ENCODE peak calls at places on chromosomes 13 and 19, in seven cellular contexts. U, I, Q, L, G, J and D are unnamed samples.

GRCh38 chr13:49421391-49421790 is 22.5 kb downstream of the CAB39L start:
- DNase-seq in J (peak; percentile 83), L (no peak), U (no peak), G (no peak), I (peak; percentile 58), Q (peak; percentile 46), D (no peak)

GRCh38 chr19:13017306-13018036 is 22.2 kb downstream of the NFIX start:
- DNase-seq in G (no peak), U (no peak), I (no peak), Q (no peak), L (no peak), J (peak; percentile 74), D (no peak)

GRCh38 chr19:39052243-39052746 is 19.9 kb upstream of the FBXO27 start:
- DNase-seq in Q (peak; percentile 55), J (peak; percentile 91), L (peak; percentile 26), U (peak; percentile 59), I (peak; percentile 72), G (peak; percentile 72), D (peak; percentile 79)

GRCh38 chr13:31538067-31539042 is 201.0 kb upstream of the RXFP2 start:
- DNase-seq in I (no peak), L (no peak), Q (peak; percentile 40), G (peak; percentile 4), U (no peak), J (no peak), D (peak; percentile 76)

GRCh38 chr13:67043901-67044300 is 186.2 kb downstream of the PCDH9 start:
- DNase-seq in U (no peak), L (no peak), J (no peak), I (no peak), Q (no peak), G (no peak), D (peak; percentile 58)

GRCh38 chr19:48999481-49000325 is 6.0 kb downstream of the RUVBL2 start:
- DNase-seq in I (peak; percentile 59), L (no peak), J (peak; percentile 95), Q (peak; percentile 60), G (peak; percentile 51), U (peak; percentile 46), D (peak; percentile 48)

GRCh38 chr13:30124131-30124768 is 183.1 kb downstream of the KATNAL1 start:
- DNase-seq in I (no peak), Q (no peak), L (no peak), J (no peak), G (no peak), U (no peak), D (no peak)

GRCh38 chr19:16470911-16471811 is 609 bp downstream of the EPS15L1 start:
- DNase-seq in U (peak; percentile 24), G (peak; percentile 18), Q (no peak), I (no peak), L (peak; percentile 56), J (peak; percentile 64), D (no peak)

GRCh38 chr13:113670541-113670940 is 3.5 kb downstream of the GRK1 start:
- DNase-seq in J (peak; percentile 32), L (peak; percentile 7), Q (no peak), G (no peak), U (no peak), I (peak; percentile 15), D (no peak)

GRCh38 chr19:13738073-13738472 is 26.2 kb upstream of the MRI1 start:
- DNase-seq in I (no peak), J (no peak), Q (no peak), L (no peak), U (no peak), G (no peak), D (no peak)

GRCh38 chr19:1840541-1841115 is 7.7 kb downstream of the REXO1 start:
- DNase-seq in L (no peak), I (no peak), J (no peak), Q (peak; percentile 49), U (no peak), G (no peak), D (no peak)
- H3K4me3 ChIP-seq in L (no peak overlapping the region), I (no peak overlapping the region), J (no peak overlapping the region), Q (no peak overlapping the region), U (peak overlapping the region; percentile 45), G (no peak overlapping the region), D (no peak overlapping the region)

DNA sequence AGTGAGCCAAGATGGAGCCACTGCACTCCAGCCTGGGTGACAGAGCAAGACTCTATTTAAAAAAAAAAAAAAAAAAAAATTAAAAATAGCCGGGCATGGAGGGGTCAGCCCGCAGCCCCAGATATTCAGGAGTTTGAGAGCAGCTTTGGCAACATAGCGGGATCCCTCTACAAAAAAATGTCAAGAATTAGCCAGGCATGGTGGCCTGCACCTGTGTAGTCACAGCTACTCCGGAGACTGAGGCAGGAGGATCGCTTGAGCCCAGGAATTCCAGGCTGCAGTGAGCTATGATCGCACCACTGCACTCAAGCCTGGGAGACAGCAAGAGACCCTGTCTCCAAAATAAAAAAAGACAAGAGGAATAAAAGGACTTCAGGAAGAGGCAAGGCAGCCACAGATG is 716 bp downstream of the AP1M2 start:
- DNase-seq in J (no peak), Q (no peak), L (no peak), G (no peak), I (no peak), U (no peak), D (no peak)
- H3K4me3 ChIP-seq in J (peak overlapping the region; percentile 78), Q (no peak overlapping the region), L (no peak overlapping the region), G (peak overlapping the region; percentile 86), I (peak overlapping the region; percentile 66), U (peak overlapping the region; percentile 61), D (no peak overlapping the region)

GRCh38 chr13:110250258-110250891 is 56.6 kb downstream of the COL4A1 start:
- DNase-seq in L (peak; percentile 33), G (no peak), I (no peak), Q (peak; percentile 91), U (no peak), J (no peak), D (peak; percentile 77)

GRCh38 chr13:110249326-110249725 is 57.6 kb downstream of the COL4A1 start:
- DNase-seq in U (no peak), I (no peak), G (no peak), J (no peak), Q (peak; percentile 43), L (no peak), D (no peak)

GRCh38 chr13:110248449-110249143 is 58.4 kb downstream of the COL4A1 start:
- DNase-seq in L (no peak), U (no peak), I (no peak), G (no peak), Q (no peak), J (no peak), D (no peak)

GRCh38 chr13:110254151-110254679 is 52.7 kb downstream of the COL4A1 start:
- DNase-seq in G (no peak), I (no peak), L (no peak), U (no peak), J (no peak), Q (peak; percentile 90), D (no peak)

GRCh38 chr13:110251227-110251791 is 55.6 kb downstream of the COL4A1 start:
- DNase-seq in I (no peak), G (no peak), U (no peak), Q (no peak), J (no peak), L (no peak), D (no peak)
- H3K4me3 ChIP-seq in I (no peak overlapping the region), G (no peak overlapping the region), U (no peak overlapping the region), Q (no peak overlapping the region), J (no peak overlapping the region), L (no peak overlapping the region), D (no peak overlapping the region)

DNA sequence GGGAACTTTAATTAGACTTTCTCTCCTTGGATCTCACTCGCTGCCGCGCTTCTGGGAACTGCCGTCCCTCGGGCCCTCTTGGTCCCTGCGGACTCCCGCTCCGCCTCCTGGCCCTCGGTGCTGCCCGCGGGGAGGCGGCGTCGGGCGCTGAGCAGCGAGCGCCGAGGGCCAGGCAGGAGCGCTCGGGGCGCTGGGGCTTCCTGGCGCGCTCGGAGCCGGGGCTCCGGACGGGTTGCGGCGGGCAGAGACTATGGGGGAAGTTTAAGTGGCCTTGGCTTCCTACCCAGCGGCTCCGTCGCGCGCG is 704 bp downstream of the CHST8 start:
- DNase-seq in J (peak; percentile 74), I (no peak), U (no peak), L (no peak), G (no peak), Q (no peak), D (peak; percentile 19)
- H3K4me3 ChIP-seq in J (peak overlapping the region; percentile 74), I (no peak overlapping the region), U (peak overlapping the region; percentile 52), L (no peak overlapping the region), G (no peak overlapping the region), Q (no peak overlapping the region), D (peak overlapping the region; percentile 19)

GRCh38 chr13:45496942-45497341 is 32.2 kb downstream of the COG3 start:
- DNase-seq in U (no peak), L (no peak), J (no peak), I (no peak), G (no peak), Q (no peak), D (no peak)
- H3K4me3 ChIP-seq in U (no peak overlapping the region), L (no peak overlapping the region), J (no peak overlapping the region), I (no peak overlapping the region), G (no peak overlapping the region), Q (no peak overlapping the region), D (no peak overlapping the region)